ENCODE peak calls at places on chromosomes 4 and X, in seven cellular contexts. D is dorsolateral prefrontal cortex; J is neural progenitor cell; Y is naive thymus-derived CD4-positive, alpha-beta T cell; V is uterus; Q is cardiac muscle cell; M is testis. F is an unnamed sample.

GRCh38 chr4:158259955-158260575 is 49.8 kb downstream of the TMEM144 start:
- DNase-seq in D (no peak), J (peak), Y (no peak), V (no peak), Q (peak), M (no peak), F (no peak)

GRCh38 chr4:175970734-175971133 is 94.9 kb upstream of the WDR17 start:
- DNase-seq in D (no peak), J (peak), Y (no peak), V (no peak), Q (no peak), M (no peak), F (no peak)

GRCh38 chr4:93865650-93866049 is 37.1 kb downstream of the ATOH1 start:
- DNase-seq in D (no peak), J (no peak), Y (no peak), V (no peak), Q (no peak), M (no peak), F (no peak)

GRCh38 chr4:171169396-171169795 is 643.8 kb upstream of the GALNTL6 start:
- DNase-seq in D (no peak), J (no peak), Y (no peak), V (no peak), Q (no peak), M (no peak), F (no peak)

GRCh38 chrX:79601336-79602131 is 234.4 kb upstream of the ITM2A start:
- DNase-seq in D (no peak), J (no peak), Y (no peak), V (no peak), Q (no peak), M (no peak), F (no peak)

GRCh38 chr4:183798249-183798920 is 106.7 kb upstream of the STOX2 start:
- DNase-seq in D (no peak), J (peak), Y (no peak), V (no peak), Q (peak), M (peak), F (no peak)

GRCh38 chrX:9343971-9344370 is 120.9 kb upstream of the TBL1X start:
- DNase-seq in D (no peak), J (no peak), Y (no peak), V (no peak), Q (no peak), M (no peak), F (no peak)

GRCh38 chr4:1009647-1010521 is 1.5 kb upstream of the FGFRL1 start:
- DNase-seq in D (no peak), J (peak), Y (peak), V (peak), Q (peak), M (peak), F (no peak)

GRCh38 chr4:109739547-109739946 is 9.7 kb upstream of the PLA2G12A start:
- DNase-seq in D (no peak), J (no peak), Y (no peak), V (no peak), Q (no peak), M (no peak), F (no peak)

GRCh38 chr4:52751349-52751911 is at the start of gene ERVMER34-1:
- DNase-seq in D (peak), J (peak), Y (no peak), V (peak), Q (peak), M (peak), F (no peak)

GRCh38 chr4:140300271-140300970 is 73.0 kb upstream of the SCOC start:
- DNase-seq in D (no peak), J (no peak), Y (no peak), V (peak), Q (no peak), M (peak), F (no peak)

GRCh38 chrX:24257011-24257410 is 56.9 kb downstream of the SUPT20HL2 start:
- DNase-seq in D (no peak), J (no peak), Y (no peak), V (no peak), Q (no peak), M (no peak), F (no peak)

GRCh38 chr4:660401-660800 is 13.7 kb downstream of the ATP5ME start:
- DNase-seq in D (no peak), J (no peak), Y (no peak), V (no peak), Q (no peak), M (no peak), F (no peak)

GRCh38 chr4:7691992-7692391 is 247.7 kb downstream of the AFAP1 start:
- DNase-seq in D (no peak), J (no peak), Y (no peak), V (no peak), Q (no peak), M (peak), F (no peak)

GRCh38 chr4:19945979-19946380 is 305.7 kb upstream of the SLIT2 start:
- DNase-seq in D (no peak), J (no peak), Y (no peak), V (no peak), Q (no peak), M (no peak), F (no peak)

GRCh38 chrX:136336623-136337022 is 35.9 kb downstream of the ADGRG4 start:
- DNase-seq in D (no peak), J (no peak), Y (no peak), V (no peak), Q (no peak), M (no peak), F (no peak)

GRCh38 chr4:139524062-139524631 is 31.9 kb downstream of the SETD7 start:
- DNase-seq in D (peak), J (peak), Y (no peak), V (no peak), Q (no peak), M (no peak), F (no peak)

GRCh38 chr4:147518846-147519767 is 38.2 kb downstream of the EDNRA start:
- DNase-seq in D (peak), J (peak), Y (peak), V (peak), Q (peak), M (peak), F (no peak)

GRCh38 chr4:169615467-169616106 is 3.2 kb upstream of the NEK1 start:
- DNase-seq in D (no peak), J (no peak), Y (no peak), V (no peak), Q (no peak), M (no peak), F (no peak)

GRCh38 chr4:145686991-145687390 is 7.0 kb downstream of the C4orf51 start:
- DNase-seq in D (no peak), J (no peak), Y (no peak), V (no peak), Q (no peak), M (no peak), F (no peak)

GRCh38 chr4:94766856-94767255 is 9.1 kb downstream of the BMPR1B start:
- DNase-seq in D (no peak), J (no peak), Y (no peak), V (no peak), Q (no peak), M (no peak), F (no peak)

GRCh38 chr4:147518086-147518485 is 37.2 kb downstream of the EDNRA start:
- DNase-seq in D (no peak), J (no peak), Y (no peak), V (no peak), Q (no peak), M (no peak), F (no peak)

GRCh38 chr4:8264106-8264505 is 5.4 kb upstream of the HTRA3 start:
- DNase-seq in D (no peak), J (no peak), Y (no peak), V (no peak), Q (no peak), M (no peak), F (no peak)

GRCh38 chrX:98405376-98405775 is 1521.7 kb downstream of the RPA4 start:
- DNase-seq in D (no peak), J (no peak), Y (no peak), V (no peak), Q (no peak), M (no peak), F (no peak)

GRCh38 chr4:54099959-54100606 is at the start of gene GSX2:
- DNase-seq in D (no peak), J (peak), Y (no peak), V (no peak), Q (no peak), M (no peak), F (no peak)

GRCh38 chr4:158161561-158162354 is 11.1 kb downstream of the GASK1B start:
- DNase-seq in D (no peak), J (peak), Y (no peak), V (peak), Q (no peak), M (peak), F (peak)

GRCh38 chr4:96227515-96227914 is 387.6 kb downstream of the PDHA2 start:
- DNase-seq in D (no peak), J (no peak), Y (no peak), V (no peak), Q (no peak), M (no peak), F (no peak)

GRCh38 chr4:73891326-73891725 is 22.1 kb downstream of the CXCL1 start:
- DNase-seq in D (no peak), J (no peak), Y (no peak), V (no peak), Q (no peak), M (no peak), F (no peak)
- H3K27ac ChIP-seq in D (no peak), J (no peak), Y (no peak), V (no peak), Q (no peak), M (no peak), F (no peak)

GRCh38 chr4:86357608-86358007 is 2.2 kb downstream of the MAPK10 start:
- DNase-seq in D (peak), J (no peak), Y (no peak), V (no peak), Q (no peak), M (no peak), F (no peak)

GRCh38 chr4:86356831-86357230 is 3.0 kb downstream of the MAPK10 start:
- DNase-seq in D (no peak), J (peak), Y (no peak), V (no peak), Q (no peak), M (no peak), F (no peak)

GRCh38 chr4:86358176-86358701 is 1.6 kb downstream of the MAPK10 start:
- DNase-seq in D (peak), J (peak), Y (no peak), V (no peak), Q (peak), M (no peak), F (no peak)

GRCh38 chr4:86362510-86362909 is 2.7 kb upstream of the MAPK10 start:
- DNase-seq in D (no peak), J (no peak), Y (no peak), V (no peak), Q (no peak), M (no peak), F (no peak)

GRCh38 chr4:86359944-86360478 is at the start of gene MAPK10:
- DNase-seq in D (peak), J (peak), Y (peak), V (peak), Q (peak), M (peak), F (peak)
- H3K4me3 ChIP-seq in D (peak), J (peak), Y (peak), V (peak), Q (no peak), M (peak), F (peak)

GRCh38 chrX:12999422-12999821 is 24.5 kb downstream of the TMSB4X start:
- DNase-seq in D (no peak), J (no peak), Y (peak), V (no peak), Q (no peak), M (no peak), F (no peak)

GRCh38 chrX:13001097-13001496 is 26.2 kb downstream of the TMSB4X start:
- DNase-seq in D (no peak), J (no peak), Y (no peak), V (no peak), Q (no peak), M (no peak), F (no peak)

GRCh38 chrX:13001961-13002671 is 27.2 kb downstream of the TMSB4X start:
- DNase-seq in D (no peak), J (no peak), Y (no peak), V (no peak), Q (no peak), M (no peak), F (no peak)

GRCh38 chrX:12997898-12998687 is 23.2 kb downstream of the TMSB4X start:
- DNase-seq in D (no peak), J (peak), Y (no peak), V (no peak), Q (no peak), M (peak), F (no peak)

DNA sequence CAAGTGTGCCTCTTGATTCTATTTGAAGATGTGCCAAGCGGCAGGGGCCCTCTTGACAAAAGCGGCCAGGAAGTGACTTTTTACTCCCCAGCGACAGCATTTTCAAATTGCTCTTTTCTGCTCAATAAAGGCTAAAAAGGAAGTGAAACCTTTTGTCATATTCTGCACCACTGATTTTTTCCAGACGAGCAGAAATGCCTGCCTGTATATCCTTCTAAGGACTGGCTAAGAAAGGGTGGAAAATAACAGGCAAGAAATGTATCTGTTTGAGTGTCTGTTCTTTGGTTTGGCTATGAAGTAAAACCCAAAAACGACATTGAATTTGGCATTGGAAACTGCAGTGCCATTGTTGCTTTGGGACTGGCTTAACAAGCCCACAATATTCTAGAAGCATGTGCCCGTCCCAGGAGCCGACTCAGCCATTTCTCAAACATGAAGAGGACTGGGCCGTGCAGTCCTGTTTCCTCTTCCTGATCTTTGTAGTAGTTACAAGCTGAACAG is 25.5 kb downstream of the TMSB4X start:
- DNase-seq in D (no peak), J (no peak), Y (peak), V (no peak), Q (no peak), M (peak), F (no peak)
- H3K27ac ChIP-seq in D (no peak), J (no peak), Y (peak), V (no peak), Q (no peak), M (no peak), F (peak)

DNA sequence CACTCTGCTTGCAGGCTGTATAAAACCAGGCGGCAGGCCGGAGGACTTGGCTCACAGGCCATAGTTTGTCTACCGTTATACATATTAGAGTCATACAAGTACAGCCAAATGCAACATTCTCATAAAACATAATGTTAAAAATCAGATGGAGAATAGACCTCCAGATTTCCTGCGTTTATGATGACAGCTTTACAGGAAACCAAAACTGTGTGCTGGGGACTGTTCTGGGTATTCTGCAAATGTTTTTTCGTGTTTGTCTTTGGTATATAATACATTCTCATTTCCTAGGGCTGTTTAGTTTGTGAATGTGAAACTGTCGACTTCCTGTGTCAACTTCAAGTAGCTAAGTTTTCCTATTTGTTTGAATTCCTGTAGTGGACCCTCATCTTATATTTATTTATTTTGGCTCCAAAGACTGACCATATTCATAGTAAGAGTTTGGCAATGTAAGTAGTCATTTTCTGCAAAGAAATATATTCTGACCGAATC is 79.5 kb upstream of the FAM9C start:
- DNase-seq in D (no peak), J (no peak), Y (peak), V (no peak), Q (no peak), M (no peak), F (no peak)
- H3K4me3 ChIP-seq in D (no peak), J (no peak), Y (peak), V (no peak), Q (no peak), M (no peak), F (no peak)

GRCh38 chr4:40316782-40317635 is 18.1 kb upstream of the CHRNA9 start:
- DNase-seq in D (peak), J (peak), Y (peak), V (peak), Q (peak), M (peak), F (no peak)
- H3K27ac ChIP-seq in D (peak), J (no peak), Y (peak), V (peak), Q (no peak), M (no peak), F (peak)

DNA sequence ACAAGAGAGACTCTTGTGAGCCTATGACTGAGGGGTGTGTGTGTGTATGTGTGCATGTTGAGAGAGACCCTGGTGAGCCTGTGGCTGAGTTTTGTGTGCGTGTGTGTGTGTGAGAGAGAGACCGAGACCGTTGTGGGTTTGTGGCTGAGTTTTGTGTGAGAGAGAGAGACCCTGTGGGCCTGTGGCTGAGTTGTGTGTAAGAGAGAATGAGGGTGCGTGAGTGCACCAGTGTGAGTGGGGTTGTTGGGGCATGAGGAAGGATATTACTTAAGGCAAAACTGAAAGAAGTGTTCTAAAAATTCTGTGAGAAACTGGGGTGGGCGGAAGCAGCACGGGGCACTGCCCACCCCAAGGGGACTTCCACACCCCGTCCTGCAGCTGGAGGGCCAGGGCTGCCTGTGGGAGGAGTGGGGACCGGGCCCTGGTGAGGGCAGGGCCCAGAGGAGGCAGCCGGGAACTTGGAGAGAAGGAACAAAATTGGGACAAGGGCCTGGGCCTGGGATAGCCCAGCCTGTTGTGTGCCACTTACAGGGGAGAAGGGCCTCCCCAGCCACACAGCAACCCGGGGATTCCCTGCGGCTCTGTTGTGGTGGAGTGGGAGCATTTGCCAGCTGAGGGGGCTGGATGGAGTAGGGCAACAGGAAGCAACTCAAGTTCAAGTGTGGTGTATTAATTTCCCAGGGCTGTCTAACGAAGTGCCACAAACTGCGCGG is 22.0 kb downstream of the TMEM131L start:
- DNase-seq in D (no peak), J (no peak), Y (peak), V (no peak), Q (no peak), M (no peak), F (no peak)
- H3K4me3 ChIP-seq in D (no peak), J (no peak), Y (peak), V (no peak), Q (no peak), M (no peak), F (peak)